ENCODE peak calls at places on chromosomes 5 and 9, in five cellular contexts. J is transverse colon, M is stomach, X is IMR-90, D is erythroblast. B is an unnamed sample.

GRCh38 chr5:15014809-15015208 is 143.2 kb upstream of the ANKH start:
- DNase-seq in X (peak), M (no peak), D (no peak), J (no peak), B (no peak)

GRCh38 chr9:113154471-113154870 is 3.7 kb downstream of the SLC31A2 start:
- DNase-seq in J (no peak), M (no peak), X (peak), D (no peak), B (no peak)

GRCh38 chr5:32785639-32786216 is 74.6 kb downstream of the NPR3 start:
- DNase-seq in D (no peak), X (no peak), M (no peak), J (no peak), B (no peak)

GRCh38 chr5:16550316-16550952 is 66.4 kb downstream of the RETREG1 start:
- DNase-seq in D (peak), J (peak), M (no peak), X (peak), B (no peak)

GRCh38 chr5:82639393-82640144 is 361.4 kb upstream of the RPS23 start:
- DNase-seq in J (no peak), D (no peak), M (no peak), X (peak), B (no peak)

GRCh38 chr5:139648205-139649081 is at the start of gene CXXC5:
- DNase-seq in D (peak), X (peak), J (peak), M (peak), B (no peak)

GRCh38 chr9:75238311-75238976 is 150.1 kb downstream of the OSTF1 start:
- DNase-seq in J (peak), M (peak), X (peak), D (peak), B (no peak)

GRCh38 chr9:89340332-89340731 is 22.0 kb downstream of the SECISBP2 start:
- DNase-seq in X (no peak), J (no peak), D (no peak), M (no peak), B (no peak)

GRCh38 chr5:178230879-178231735 is 1.5 kb downstream of the PHYKPL start:
- DNase-seq in X (peak), D (no peak), M (no peak), J (peak), B (no peak)

GRCh38 chr5:163489745-163490075 is 15.7 kb upstream of the MAT2B start:
- DNase-seq in D (no peak), X (no peak), M (no peak), J (no peak), B (no peak)

GRCh38 chr9:91659529-91660294 is 236.1 kb upstream of the NFIL3 start:
- DNase-seq in J (no peak), X (peak), D (no peak), M (no peak), B (no peak)

GRCh38 chr5:37721447-37721871 is 118.4 kb downstream of the GDNF start:
- DNase-seq in J (no peak), X (peak), M (no peak), D (no peak), B (no peak)

GRCh38 chr9:104905153-104905901 is 22.6 kb downstream of the ABCA1 start:
- DNase-seq in D (no peak), X (no peak), J (no peak), M (no peak), B (no peak)

GRCh38 chr9:38432922-38433510 is 8.8 kb upstream of the IGFBPL1 start:
- DNase-seq in X (peak), J (no peak), M (no peak), D (peak), B (no peak)

GRCh38 chr9:22237497-22238363 is 208.9 kb upstream of the DMRTA1 start:
- DNase-seq in X (peak), D (no peak), J (no peak), M (no peak), B (no peak)

GRCh38 chr5:136080483-136081180 is 51.8 kb downstream of the TGFBI start:
- DNase-seq in X (peak), M (peak), J (peak), D (peak), B (peak)
- TF ChIP-seq POLR2A in X (peak), M (no peak), J (peak), D (no peak), B (peak)

GRCh38 chr5:95822408-95823240 is at the start of gene GLRX:
- DNase-seq in M (peak), J (peak), D (peak), X (peak), B (peak)
- TF ChIP-seq POLR2A in M (no peak), J (peak), D (peak), X (peak), B (no peak)

GRCh38 chr9:131697908-131698714 is 41.8 kb downstream of the RAPGEF1 start:
- DNase-seq in J (no peak), M (no peak), D (peak), X (no peak), B (no peak)
- TF ChIP-seq POLR2A in J (no peak), M (no peak), D (no peak), X (no peak), B (no peak)

GRCh38 chr5:35230043-35230611 is at the start of gene PRLR:
- DNase-seq in J (peak), D (no peak), X (peak), M (peak), B (peak)
- TF ChIP-seq POLR2A in J (peak), D (no peak), X (no peak), M (no peak), B (peak)

GRCh38 chr5:151470440-151470839 is 23.0 kb downstream of the SLC36A1 start:
- DNase-seq in J (no peak), M (no peak), X (peak), D (no peak), B (no peak)
- TF ChIP-seq POLR2A in J (no peak), M (no peak), X (no peak), D (no peak), B (no peak)

GRCh38 chr9:1233568-1233967 is 183.4 kb downstream of the DMRT2 start:
- DNase-seq in X (no peak), J (no peak), D (no peak), M (no peak), B (no peak)

GRCh38 chr9:1235650-1236401 is 185.7 kb downstream of the DMRT2 start:
- DNase-seq in X (no peak), M (no peak), J (no peak), D (no peak), B (no peak)

GRCh38 chr9:1238407-1238806 is 188.2 kb downstream of the DMRT2 start:
- DNase-seq in X (no peak), M (no peak), J (no peak), D (no peak), B (no peak)
- TF ChIP-seq POLR2A in X (no peak), M (no peak), J (no peak), D (no peak), B (no peak)

GRCh38 chr5:180829711-180830110 is 27.1 kb upstream of the MGAT1 start:
- DNase-seq in X (no peak), M (no peak), J (no peak), D (no peak), B (no peak)

GRCh38 chr5:180831139-180832080 is 28.8 kb upstream of the MGAT1 start:
- DNase-seq in M (peak), X (peak), J (peak), D (peak), B (peak)

GRCh38 chr5:180825768-180826525 is 23.3 kb upstream of the MGAT1 start:
- DNase-seq in X (peak), J (peak), D (no peak), M (peak), B (peak)

GRCh38 chr5:180832638-180833068 is 28.4 kb downstream of the ZFP62 start:
- DNase-seq in J (peak), D (no peak), M (no peak), X (no peak), B (no peak)

GRCh38 chr5:180830253-180831138 is 27.9 kb upstream of the MGAT1 start:
- DNase-seq in J (peak), X (peak), D (peak), M (peak), B (peak)
- TF ChIP-seq POLR2A in J (peak), X (no peak), D (no peak), M (no peak), B (peak)